ENCODE peak calls at places on chromosomes 16 and 17, in five cellular contexts. One of them, this sample, is unnamed.

GRCh38 chr17:66915204-66915611 is 49.3 kb upstream of the CACNG4 start:
- DNase-seq in hepatocyte: peak; percentile 23
- DNase-seq in Panc1: no peak
- DNase-seq in upper lobe of right lung: no peak
- DNase-seq in stomach: peak; percentile 52
- DNase-seq in this sample: no peak

GRCh38 chr16:57324649-57325223 is 33.8 kb upstream of the CCL22 start:
- DNase-seq in hepatocyte: no peak
- DNase-seq in Panc1: no peak
- DNase-seq in upper lobe of right lung: no peak
- DNase-seq in stomach: no peak
- DNase-seq in this sample: no peak

GRCh38 chr16:1102921-1103648 is 7.0 kb upstream of the C1QTNF8 start:
- DNase-seq in hepatocyte: peak; percentile 82
- DNase-seq in Panc1: no peak
- DNase-seq in upper lobe of right lung: peak; percentile 81
- DNase-seq in stomach: peak; percentile 69
- DNase-seq in this sample: no peak

GRCh38 chr16:82061861-82062525 is 26.9 kb downstream of the HSD17B2 start:
- DNase-seq in hepatocyte: no peak
- DNase-seq in Panc1: no peak
- DNase-seq in upper lobe of right lung: no peak
- DNase-seq in stomach: no peak
- DNase-seq in this sample: peak; percentile 26

GRCh38 chr17:76539631-76540271 is at the start of gene PRCD:
- DNase-seq in hepatocyte: peak; percentile 3
- DNase-seq in Panc1: no peak
- DNase-seq in upper lobe of right lung: no peak
- DNase-seq in stomach: no peak
- DNase-seq in this sample: no peak

GRCh38 chr17:47368262-47368661 is 44.5 kb downstream of the EFCAB13 start:
- DNase-seq in hepatocyte: no peak
- DNase-seq in Panc1: no peak
- DNase-seq in upper lobe of right lung: no peak
- DNase-seq in stomach: no peak
- DNase-seq in this sample: no peak

GRCh38 chr16:49061315-49061714 is 220.3 kb downstream of the CBLN1 start:
- DNase-seq in hepatocyte: no peak
- DNase-seq in Panc1: no peak
- DNase-seq in upper lobe of right lung: no peak
- DNase-seq in stomach: no peak
- DNase-seq in this sample: no peak

GRCh38 chr17:7927596-7927995 is 2.1 kb downstream of the KCNAB3 start:
- DNase-seq in hepatocyte: no peak
- DNase-seq in Panc1: no peak
- DNase-seq in upper lobe of right lung: no peak
- DNase-seq in stomach: no peak
- DNase-seq in this sample: no peak

GRCh38 chr17:43543300-43543699 is 2.8 kb downstream of the ETV4 start:
- DNase-seq in hepatocyte: no peak
- DNase-seq in Panc1: no peak
- DNase-seq in upper lobe of right lung: no peak
- DNase-seq in stomach: no peak
- DNase-seq in this sample: no peak
- H3K4me3 ChIP-seq in hepatocyte: no peak overlapping the region
- H3K4me3 ChIP-seq in Panc1: no peak overlapping the region
- H3K4me3 ChIP-seq in upper lobe of right lung: no peak overlapping the region
- H3K4me3 ChIP-seq in stomach: no peak overlapping the region
- H3K4me3 ChIP-seq in this sample: no peak overlapping the region

DNA sequence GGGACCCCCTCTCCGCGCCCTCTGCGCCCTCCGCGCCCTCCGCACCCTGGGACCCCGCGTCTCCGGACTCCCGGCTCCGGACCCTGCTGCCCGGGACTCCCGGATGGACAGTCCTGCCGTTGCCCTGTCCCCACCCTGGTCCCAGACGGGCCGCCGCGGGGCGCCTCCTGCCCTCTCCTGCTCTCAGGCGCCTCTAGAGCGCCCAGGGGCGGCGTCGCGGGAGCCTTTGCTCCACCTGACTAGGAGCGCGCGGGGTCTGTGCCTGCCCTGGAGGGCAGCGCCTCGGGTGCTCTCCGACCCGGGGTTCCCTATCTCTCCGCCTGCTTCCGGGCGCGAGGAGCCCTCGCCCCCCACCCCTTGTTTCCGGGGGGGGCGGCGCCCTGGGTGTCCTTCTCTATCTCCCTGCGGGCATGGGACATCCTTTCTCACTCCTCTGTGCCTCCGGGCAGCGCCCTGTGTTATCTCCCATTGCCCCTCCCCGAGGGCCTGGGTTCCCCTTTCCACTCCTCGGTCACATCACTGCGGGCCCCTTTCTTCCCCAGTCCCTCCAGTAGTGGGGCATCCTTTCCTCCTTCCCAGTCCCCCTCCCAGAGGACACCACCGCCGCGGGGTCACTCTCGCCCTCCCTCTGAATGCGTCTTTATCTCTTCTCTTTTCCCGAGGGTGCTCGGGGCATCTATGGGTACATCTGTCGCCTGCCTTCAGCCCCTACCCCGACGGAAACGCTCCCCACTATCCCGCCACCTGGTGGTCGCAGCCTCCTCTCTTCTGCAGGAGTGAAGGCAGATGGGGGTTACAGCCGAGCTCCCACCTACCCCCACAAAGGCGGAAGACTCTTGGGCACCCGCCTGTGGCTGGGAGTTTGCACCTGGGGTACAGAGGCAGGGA is 865 bp downstream of the PRKCB start:
- DNase-seq in hepatocyte: peak; percentile 13
- DNase-seq in Panc1: no peak
- DNase-seq in upper lobe of right lung: peak; percentile 69
- DNase-seq in stomach: peak; percentile 48
- DNase-seq in this sample: no peak
- TF ChIP-seq CTCF in hepatocyte: no peak
- TF ChIP-seq CTCF in Panc1: no peak
- TF ChIP-seq CTCF in upper lobe of right lung: peak; percentile 12
- TF ChIP-seq CTCF in stomach: no peak
- TF ChIP-seq CTCF in this sample: no peak

GRCh38 chr17:3535253-3535995 is 22.2 kb downstream of the TRPV3 start:
- DNase-seq in hepatocyte: peak; percentile 87
- DNase-seq in Panc1: peak; percentile 12
- DNase-seq in upper lobe of right lung: peak; percentile 81
- DNase-seq in stomach: peak; percentile 50
- DNase-seq in this sample: peak; percentile 72
- H3K4me3 ChIP-seq in hepatocyte: peak overlapping the region; percentile 51
- H3K4me3 ChIP-seq in Panc1: peak overlapping the region; percentile 28
- H3K4me3 ChIP-seq in upper lobe of right lung: peak overlapping the region; percentile 45
- H3K4me3 ChIP-seq in stomach: peak overlapping the region; percentile 32
- H3K4me3 ChIP-seq in this sample: peak overlapping the region; percentile 36

DNA sequence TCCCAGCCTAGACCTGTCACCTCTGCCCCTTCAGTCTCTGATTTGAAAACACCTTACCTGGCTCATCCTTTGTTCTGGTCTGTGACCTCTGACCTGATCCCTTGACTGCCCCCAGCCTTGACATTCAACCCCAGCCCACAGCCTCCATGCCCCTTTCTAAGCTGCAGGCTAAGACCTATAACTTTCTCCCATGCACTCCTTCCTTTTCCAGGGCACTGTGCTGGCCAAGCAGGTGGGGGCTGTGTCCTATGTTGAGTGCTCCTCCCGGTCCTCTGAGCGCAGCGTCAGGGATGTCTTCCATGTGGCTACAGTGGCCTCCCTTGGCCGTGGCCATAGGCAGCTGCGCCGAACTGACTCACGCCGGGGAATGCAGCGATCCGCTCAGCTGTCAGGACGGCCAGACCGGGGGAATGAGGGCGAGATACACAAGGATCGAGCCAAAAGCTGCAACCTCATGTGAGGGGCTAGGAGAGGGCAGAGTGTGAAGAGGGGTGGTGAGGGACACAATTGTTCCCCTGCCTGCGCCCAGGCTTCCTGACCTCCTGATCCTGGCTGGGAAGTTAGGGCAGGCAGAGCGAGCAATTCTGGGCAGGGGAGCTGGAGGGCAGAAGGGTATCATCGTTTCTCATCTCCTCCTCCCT is 3.3 kb downstream of the RND2 start:
- DNase-seq in hepatocyte: no peak
- DNase-seq in Panc1: no peak
- DNase-seq in upper lobe of right lung: no peak
- DNase-seq in stomach: no peak
- DNase-seq in this sample: no peak
- TF ChIP-seq CTCF in hepatocyte: no peak
- TF ChIP-seq CTCF in Panc1: no peak
- TF ChIP-seq CTCF in upper lobe of right lung: no peak
- TF ChIP-seq CTCF in stomach: no peak
- TF ChIP-seq CTCF in this sample: no peak